ENCODE peak calls at places on chromosomes 1 and 21, in ten cellular contexts. R is fibroblast of lung; E is adipocyte; U is CD8-positive, alpha-beta T cell; C is left lung; N is endodermal cell; M is ascending aorta; F is aorta; D is heart left ventricle; I is mesendoderm. P is an unnamed sample. For H3K36me3, the result is how much of the 10 kb centered on the place peaks cover.

GRCh38 chr1:60068393-60069045 is 5.1 kb downstream of the C1orf87 start:
- DNase-seq in R (peak), E (peak), U (no peak), C (no peak), N (no peak), M (no peak), F (no peak), D (no peak), I (no peak), P (no peak)

GRCh38 chr1:172273668-172274396 is 146.7 kb upstream of the C1orf105 start:
- DNase-seq in R (no peak), E (no peak), U (no peak), C (no peak), N (no peak), M (no peak), F (no peak), D (no peak), I (no peak), P (no peak)

GRCh38 chr1:220281159-220281574 is 8.9 kb upstream of the RAB3GAP2 start:
- DNase-seq in R (peak), E (peak), U (no peak), C (no peak), N (no peak), M (no peak), F (no peak), D (no peak), I (peak), P (no peak)

GRCh38 chr1:1200876-1201810 is 5.2 kb downstream of the TNFRSF18 start:
- DNase-seq in R (peak), E (peak), U (peak), C (peak), N (peak), M (no peak), F (peak), D (peak), I (peak), P (no peak)

GRCh38 chr1:46489638-46490602 is at the start of gene DMBX1:
- DNase-seq in R (no peak), E (peak), U (no peak), C (peak), N (peak), M (no peak), F (peak), D (no peak), I (peak), P (no peak)

GRCh38 chr1:178942285-178943218 is 71.7 kb upstream of the ANGPTL1 start:
- DNase-seq in R (peak), E (peak), U (no peak), C (no peak), N (no peak), M (no peak), F (no peak), D (peak), I (peak), P (peak)

GRCh38 chr21:42614391-42614790 is 39.0 kb upstream of the PDE9A start:
- DNase-seq in R (no peak), E (no peak), U (no peak), C (no peak), N (no peak), M (no peak), F (peak), D (no peak), I (no peak), P (no peak)

GRCh38 chr21:35470522-35470921 is 421.4 kb upstream of the RUNX1 start:
- DNase-seq in R (no peak), E (no peak), U (no peak), C (no peak), N (peak), M (no peak), F (no peak), D (no peak), I (peak), P (no peak)

GRCh38 chr1:188489336-188490112 is 1660.8 kb downstream of the PLA2G4A start:
- DNase-seq in R (peak), E (peak), U (no peak), C (no peak), N (peak), M (no peak), F (no peak), D (no peak), I (peak), P (no peak)

DNA sequence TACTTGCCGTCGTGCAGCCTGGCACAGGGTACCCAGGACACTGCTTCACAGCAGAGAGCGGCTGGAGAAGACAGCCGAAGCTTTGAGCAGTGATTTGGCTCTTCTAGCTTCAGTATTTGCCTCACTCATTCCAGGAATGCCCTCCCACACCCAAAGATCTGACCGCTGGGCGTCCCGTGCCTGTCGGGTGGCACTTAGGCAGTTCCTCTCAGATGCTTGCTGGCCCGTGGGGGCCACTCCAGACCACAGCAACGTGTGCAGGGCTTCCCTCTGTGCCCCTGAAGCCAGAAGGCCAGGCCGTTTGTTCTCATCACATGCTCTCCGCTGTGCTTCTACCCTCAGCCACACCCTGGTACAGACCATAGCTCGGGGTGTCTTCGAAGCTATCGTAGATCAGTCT is 17.0 kb downstream of the RRP1B start:
- DNase-seq in R (no peak), E (no peak), U (no peak), C (no peak), N (no peak), M (no peak), F (no peak), D (no peak), I (no peak), P (no peak)
- H3K36me3 ChIP-seq in R (under half), E (half or more), U (under half), C (half or more), N (half or more), M (half or more), F (under half), D (under half), I (under half), P (under half)

GRCh38 chr1:205107327-205107726 is 14.5 kb downstream of the RBBP5 start:
- DNase-seq in R (no peak), E (no peak), U (no peak), C (no peak), N (no peak), M (no peak), F (no peak), D (no peak), I (no peak), P (no peak)
- H3K36me3 ChIP-seq in R (under half), E (half or more), U (under half), C (half or more), N (half or more), M (half or more), F (under half), D (under half), I (under half), P (under half)

GRCh38 chr21:37232274-37233018 is 34.7 kb downstream of the VPS26C start:
- DNase-seq in R (no peak), E (no peak), U (no peak), C (no peak), N (no peak), M (no peak), F (no peak), D (no peak), I (no peak), P (no peak)
- H3K36me3 ChIP-seq in R (under half), E (half or more), U (under half), C (half or more), N (half or more), M (half or more), F (under half), D (under half), I (under half), P (half or more)

GRCh38 chr1:15911141-15911540 is 63.6 kb downstream of the SPEN start:
- DNase-seq in R (no peak), E (no peak), U (no peak), C (no peak), N (no peak), M (no peak), F (no peak), D (no peak), I (no peak), P (no peak)
- H3K36me3 ChIP-seq in R (under half), E (half or more), U (under half), C (under half), N (half or more), M (half or more), F (under half), D (under half), I (under half), P (under half)

GRCh38 chr1:201139306-201139705 is 12.3 kb upstream of the ASCL5 start:
- DNase-seq in R (no peak), E (no peak), U (no peak), C (no peak), N (no peak), M (no peak), F (peak), D (no peak), I (no peak), P (no peak)

GRCh38 chr1:201138311-201138840 is 11.4 kb upstream of the ASCL5 start:
- DNase-seq in R (peak), E (peak), U (no peak), C (no peak), N (no peak), M (no peak), F (peak), D (no peak), I (no peak), P (peak)

GRCh38 chr1:201134405-201134804 is 7.4 kb upstream of the ASCL5 start:
- DNase-seq in R (no peak), E (no peak), U (no peak), C (no peak), N (no peak), M (no peak), F (no peak), D (no peak), I (no peak), P (no peak)

GRCh38 chr1:201137579-201138310 is 10.8 kb upstream of the ASCL5 start:
- DNase-seq in R (peak), E (peak), U (no peak), C (no peak), N (no peak), M (no peak), F (peak), D (peak), I (no peak), P (peak)

GRCh38 chr1:201136696-201137392 is 9.9 kb upstream of the ASCL5 start:
- DNase-seq in R (no peak), E (no peak), U (no peak), C (no peak), N (no peak), M (no peak), F (peak), D (no peak), I (no peak), P (no peak)
- H3K36me3 ChIP-seq in R (under half), E (under half), U (under half), C (half or more), N (half or more), M (under half), F (under half), D (under half), I (under half), P (under half)

DNA sequence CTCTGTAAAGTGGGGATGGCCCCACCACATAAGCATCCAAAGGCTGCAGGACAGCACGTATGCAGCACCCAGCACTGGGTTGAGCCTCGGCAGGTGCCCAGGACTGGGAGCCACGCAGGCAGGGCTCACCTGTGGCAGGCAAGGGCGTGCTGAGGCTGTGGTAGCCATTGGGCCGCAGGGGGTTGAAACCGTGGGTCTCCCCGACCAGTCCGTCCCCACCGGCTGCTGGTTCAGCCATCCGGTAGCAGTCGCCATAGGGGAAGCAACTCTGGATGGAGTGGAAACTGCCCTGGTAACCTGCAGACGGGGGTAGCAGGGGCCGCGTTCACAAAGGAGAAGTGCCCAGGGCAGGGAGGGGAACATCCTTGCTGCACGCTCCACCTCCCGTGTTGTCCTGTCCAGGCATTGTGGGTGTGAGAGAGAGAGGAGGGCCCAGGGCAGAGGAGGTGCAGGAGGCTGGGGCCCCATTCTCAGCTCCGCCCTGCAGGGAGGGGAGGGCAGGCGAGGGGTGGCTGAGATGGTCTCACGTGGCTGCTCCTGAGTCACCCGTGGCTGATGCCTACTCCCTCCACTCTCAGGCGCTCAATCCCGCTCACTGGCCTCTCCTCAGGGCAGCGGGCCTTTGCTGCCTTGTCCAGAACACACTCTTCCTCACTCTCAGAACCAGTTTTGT is 49.9 kb downstream of the DMRTB1 start:
- DNase-seq in R (peak), E (no peak), U (no peak), C (peak), N (no peak), M (no peak), F (no peak), D (no peak), I (no peak), P (no peak)
- H3K36me3 ChIP-seq in R (under half), E (under half), U (under half), C (under half), N (under half), M (under half), F (under half), D (under half), I (under half), P (under half)

DNA sequence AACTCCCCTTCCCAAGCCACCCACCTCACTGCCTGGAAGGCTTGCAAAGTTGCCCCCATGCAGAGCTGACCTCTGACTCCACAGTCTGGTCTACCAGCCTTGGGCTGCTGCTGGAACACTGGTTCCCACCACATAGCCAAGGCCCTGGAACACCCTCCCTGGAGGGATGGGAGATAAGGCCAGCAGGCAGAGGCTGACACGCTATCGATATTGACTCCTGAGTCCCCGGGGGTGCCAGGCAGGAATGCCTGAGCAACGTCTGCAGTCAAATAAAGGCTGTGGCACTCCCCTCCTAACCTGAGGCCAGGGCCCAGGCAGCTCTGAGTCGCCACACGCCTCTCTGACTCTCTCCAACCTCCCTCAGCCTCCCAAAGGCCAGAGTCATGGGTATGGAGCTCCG is 8.9 kb downstream of the CCDC24 start:
- DNase-seq in R (no peak), E (no peak), U (no peak), C (no peak), N (peak), M (no peak), F (no peak), D (no peak), I (peak), P (no peak)
- H3K36me3 ChIP-seq in R (under half), E (under half), U (under half), C (under half), N (under half), M (under half), F (under half), D (under half), I (under half), P (under half)

DNA sequence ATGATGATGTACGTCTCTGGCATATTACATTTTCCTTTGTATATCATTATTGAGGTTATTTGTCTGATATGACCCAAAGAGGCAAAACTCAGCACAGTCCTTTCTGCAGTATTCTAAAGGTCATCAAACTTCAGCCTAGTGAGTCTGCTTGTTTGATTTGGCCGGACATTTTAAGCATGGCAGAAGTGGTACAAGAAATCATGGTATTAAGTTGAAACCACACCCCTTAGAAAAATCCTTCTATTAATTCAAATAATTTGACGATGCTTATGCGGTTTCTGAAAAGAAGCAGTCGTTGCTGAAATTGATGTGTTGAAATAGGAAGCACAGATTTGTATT is 5.1 kb downstream of the ETS2 start:
- DNase-seq in R (no peak), E (no peak), U (no peak), C (no peak), N (no peak), M (no peak), F (no peak), D (no peak), I (no peak), P (no peak)
- H3K36me3 ChIP-seq in R (under half), E (under half), U (under half), C (half or more), N (half or more), M (half or more), F (under half), D (under half), I (under half), P (under half)

DNA sequence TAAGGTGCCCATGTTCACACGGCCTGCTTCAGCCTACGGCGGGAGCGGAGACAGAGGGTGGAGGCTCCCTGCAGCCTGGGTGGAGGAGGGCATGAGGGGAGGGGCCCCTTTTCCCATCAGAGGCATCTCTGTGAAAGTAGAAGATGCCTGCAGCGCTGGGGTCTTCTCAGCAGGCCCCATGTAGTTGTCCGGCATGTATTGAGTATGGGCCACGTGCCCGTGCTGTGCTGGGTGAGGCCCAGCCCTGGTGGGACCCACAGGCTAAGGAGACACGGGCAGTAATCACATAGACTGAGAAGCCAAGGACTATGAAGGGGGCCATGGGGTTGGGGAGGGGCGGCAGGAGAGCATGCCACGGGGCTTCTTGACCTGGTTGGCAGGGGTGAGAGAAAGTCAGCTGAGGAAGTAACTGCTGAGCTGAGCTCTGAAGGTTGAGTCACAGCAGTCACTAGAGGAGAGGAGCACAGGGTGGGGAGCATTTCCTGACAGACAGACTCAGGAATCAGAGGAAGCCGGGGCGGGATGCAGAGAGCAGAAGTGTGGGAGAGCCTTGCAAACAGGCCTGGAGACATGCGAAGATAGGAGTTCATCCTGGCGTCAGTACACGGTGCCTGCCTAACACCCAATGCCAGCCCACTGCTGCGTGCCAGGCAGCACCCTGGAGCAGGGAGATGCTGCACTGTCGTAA is 21.6 kb downstream of the PSEN2 start:
- DNase-seq in R (peak), E (peak), U (no peak), C (no peak), N (no peak), M (no peak), F (peak), D (no peak), I (no peak), P (no peak)
- H3K36me3 ChIP-seq in R (under half), E (under half), U (under half), C (half or more), N (under half), M (half or more), F (under half), D (under half), I (under half), P (half or more)

GRCh38 chr1:145757420-145757819 is 38.1 kb downstream of the CD160 start:
- DNase-seq in R (peak), E (no peak), U (no peak), C (no peak), N (no peak), M (no peak), F (no peak), D (no peak), I (no peak), P (no peak)

GRCh38 chr1:145750444-145750843 is 31.1 kb downstream of the CD160 start:
- DNase-seq in R (peak), E (peak), U (no peak), C (no peak), N (no peak), M (no peak), F (no peak), D (no peak), I (no peak), P (no peak)

GRCh38 chr1:145747398-145748247 is 28.3 kb downstream of the CD160 start:
- DNase-seq in R (no peak), E (no peak), U (no peak), C (no peak), N (no peak), M (no peak), F (no peak), D (no peak), I (no peak), P (no peak)

DNA sequence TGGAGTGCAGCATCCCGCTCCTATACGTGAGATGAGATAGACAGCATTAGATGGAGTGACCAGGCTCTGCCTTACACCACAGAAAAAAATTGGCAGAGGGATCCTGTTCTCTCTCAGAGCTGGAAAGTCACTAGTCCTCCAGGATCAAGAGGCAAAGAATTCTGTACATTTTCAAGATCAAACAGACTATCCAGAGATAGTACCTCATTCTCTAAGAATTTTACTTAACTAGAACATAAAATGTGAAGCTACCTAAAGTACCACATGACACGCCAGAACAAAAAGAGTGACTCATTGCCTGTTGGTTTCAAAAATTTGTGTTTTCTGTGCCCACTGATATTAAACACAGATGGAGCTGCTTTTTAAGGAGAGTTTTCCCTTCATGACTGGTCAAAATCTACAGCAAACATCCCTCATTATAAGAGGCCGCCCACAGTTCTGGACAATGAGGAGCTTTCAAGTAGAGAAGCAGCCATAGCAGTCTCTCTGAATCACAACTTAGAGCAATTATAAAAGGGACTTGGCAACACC is 32.3 kb downstream of the CD160 start:
- DNase-seq in R (peak), E (peak), U (no peak), C (no peak), N (no peak), M (no peak), F (no peak), D (no peak), I (no peak), P (no peak)
- H3K36me3 ChIP-seq in R (under half), E (under half), U (under half), C (half or more), N (half or more), M (half or more), F (under half), D (under half), I (under half), P (half or more)

P was measured in tibial artery.